ENCODE peak calls at places on chromosomes 3 and 15, in eight cellular contexts. B, J, R, C, D, P, M and A are unnamed samples.

GRCh38 chr15:40470423-40471104 is at the start of gene CHST14:
- DNase-seq in R (peak), M (no peak), B (peak), D (peak), C (peak), J (peak), P (peak), A (peak)

GRCh38 chr3:180280601-180281000 is 243.9 kb upstream of the PEX5L start:
- DNase-seq in B (no peak), C (no peak), P (no peak), J (no peak), R (no peak), M (no peak), D (no peak), A (no peak)

GRCh38 chr3:188578579-188579363 is 424.8 kb downstream of the LPP start:
- DNase-seq in C (peak), D (no peak), R (no peak), B (no peak), P (no peak), M (peak), J (no peak), A (peak)

GRCh38 chr15:77192451-77192850 is 121.5 kb upstream of the TSPAN3 start:
- DNase-seq in D (no peak), B (no peak), J (no peak), P (no peak), M (no peak), C (no peak), R (no peak), A (no peak)

GRCh38 chr3:129794319-129795201 is 99.0 kb downstream of the TMCC1 start:
- DNase-seq in R (peak), D (peak), M (no peak), B (no peak), C (peak), J (peak), P (peak), A (no peak)

GRCh38 chr3:58492385-58492970 is 582 bp downstream of the KCTD6 start:
- DNase-seq in M (no peak), J (no peak), R (peak), D (peak), C (peak), P (no peak), B (no peak), A (no peak)

GRCh38 chr15:63430766-63431451 is 49.3 kb upstream of the CA12 start:
- DNase-seq in D (no peak), B (no peak), R (no peak), J (no peak), P (no peak), M (no peak), C (no peak), A (no peak)

GRCh38 chr3:23324745-23325144 is 121.6 kb downstream of the UBE2E2 start:
- DNase-seq in R (no peak), D (no peak), J (no peak), M (no peak), C (peak), P (no peak), B (no peak), A (no peak)

GRCh38 chr3:120173056-120173675 is 78.9 kb upstream of the GSK3B start:
- DNase-seq in M (no peak), D (no peak), C (no peak), R (no peak), P (no peak), B (no peak), J (no peak), A (no peak)

GRCh38 chr3:157104521-157104920 is 55.4 kb downstream of the CCNL1 start:
- DNase-seq in R (no peak), B (no peak), P (no peak), C (peak), M (no peak), J (no peak), D (no peak), A (no peak)

GRCh38 chr3:151016421-151016820 is 43.9 kb upstream of the CLRN1 start:
- DNase-seq in J (no peak), R (no peak), B (no peak), M (no peak), D (no peak), C (peak), P (no peak), A (no peak)

GRCh38 chr3:128922804-128923459 is 43.5 kb downstream of the ACAD9 start:
- DNase-seq in D (no peak), R (no peak), C (no peak), B (no peak), J (no peak), P (no peak), M (peak), A (peak)

GRCh38 chr3:184466413-184466960 is 86.6 kb downstream of the CHRD start:
- DNase-seq in C (peak), M (no peak), D (no peak), R (no peak), P (no peak), J (no peak), B (no peak), A (no peak)

GRCh38 chr15:84859143-84859542 is 25.3 kb upstream of the SLC28A1 start:
- DNase-seq in M (no peak), R (no peak), P (no peak), C (no peak), B (no peak), D (no peak), J (no peak), A (no peak)

GRCh38 chr3:112002458-112002971 is 3.8 kb downstream of the TAGLN3 start:
- DNase-seq in M (no peak), B (peak), D (no peak), C (no peak), R (no peak), J (no peak), P (no peak), A (no peak)

GRCh38 chr3:124860599-124860998 is 26.6 kb downstream of the ITGB5 start:
- DNase-seq in D (no peak), R (no peak), M (peak), P (no peak), B (no peak), J (peak), C (peak), A (peak)

GRCh38 chr3:196721097-196721496 is 8.9 kb downstream of the PIGX start:
- DNase-seq in C (no peak), P (no peak), J (no peak), R (no peak), M (no peak), B (no peak), D (no peak), A (no peak)